ENCODE peak calls at places on chromosome 18, in six cellular contexts. R is EH; O is activated CD4-positive, alpha-beta T cell treated with anti-CD3 and anti-CD28 coated beads for 24 hours; L is fibroblast of lung; B is fibroblast of mammary gland; G is NCI-H1092. P is an unnamed sample.

GRCh38 chr18:70931942-70932814 is 643.3 kb downstream of the SOCS6 start:
- DNase-seq in R (no peak), O (no peak), L (peak; percentile 59), B (peak; percentile 45), G (peak; percentile 19), P (no peak)

GRCh38 chr18:29184654-29185053 is 1007.7 kb upstream of the CDH2 start:
- DNase-seq in R (peak; percentile 44), O (no peak), L (peak; percentile 41), B (peak; percentile 59), G (no peak), P (no peak)

GRCh38 chr18:29145993-29146539 is 969.1 kb upstream of the CDH2 start:
- DNase-seq in R (no peak), O (no peak), L (no peak), B (no peak), G (peak; percentile 45), P (no peak)

GRCh38 chr18:27363918-27364317 is 178.8 kb upstream of the CHST9 start:
- DNase-seq in R (no peak), O (no peak), L (no peak), B (peak; percentile 8), G (no peak), P (no peak)

GRCh38 chr18:58102875-58103274 is 58.8 kb downstream of the NEDD4L start:
- DNase-seq in R (no peak), O (no peak), L (no peak), B (no peak), G (no peak), P (no peak)

GRCh38 chr18:7637269-7637668 is 70.2 kb downstream of the PTPRM start:
- DNase-seq in R (peak; percentile 38), O (no peak), L (peak; percentile 33), B (peak; percentile 12), G (no peak), P (no peak)

GRCh38 chr18:111292-112014 is 46.9 kb upstream of the USP14 start:
- DNase-seq in R (peak; percentile 51), O (peak; percentile 51), L (peak; percentile 54), B (no peak), G (no peak), P (no peak)

GRCh38 chr18:79640875-79641274 is 38.7 kb upstream of the CTDP1 start:
- DNase-seq in R (no peak), O (no peak), L (no peak), B (no peak), G (no peak), P (no peak)

GRCh38 chr18:63037491-63037890 is 282.1 kb downstream of the BCL2 start:
- DNase-seq in R (no peak), O (no peak), L (no peak), B (no peak), G (no peak), P (no peak)

GRCh38 chr18:21269349-21269748 is 27.3 kb downstream of the GREB1L start:
- DNase-seq in R (no peak), O (no peak), L (no peak), B (no peak), G (no peak), P (no peak)

GRCh38 chr18:44680271-44681038 is at the start of gene SETBP1:
- DNase-seq in R (peak; percentile 17), O (peak; percentile 17), L (peak; percentile 72), B (peak; percentile 68), G (peak; percentile 81), P (no peak)

GRCh38 chr18:10264260-10264659 is 190.2 kb upstream of the APCDD1 start:
- DNase-seq in R (no peak), O (no peak), L (no peak), B (no peak), G (no peak), P (no peak)

GRCh38 chr18:78129260-78129659 is 850.4 kb upstream of the SALL3 start:
- DNase-seq in R (no peak), O (no peak), L (no peak), B (no peak), G (no peak), P (no peak)

GRCh38 chr18:46555213-46555612 is 101.8 kb downstream of the LOXHD1 start:
- DNase-seq in R (no peak), O (no peak), L (no peak), B (no peak), G (no peak), P (peak; percentile 67)

GRCh38 chr18:67665266-67665665 is 148.7 kb upstream of the DSEL start:
- DNase-seq in R (peak; percentile 88), O (no peak), L (no peak), B (peak; percentile 72), G (no peak), P (no peak)

GRCh38 chr18:13289501-13290205 is 71.1 kb downstream of the LDLRAD4 start:
- DNase-seq in R (peak; percentile 14), O (no peak), L (no peak), B (peak; percentile 11), G (no peak), P (no peak)

GRCh38 chr18:63684718-63685117 is 18.0 kb upstream of the SERPINB11 start:
- DNase-seq in R (no peak), O (no peak), L (no peak), B (no peak), G (no peak), P (no peak)

GRCh38 chr18:43662657-43663056 is 385.4 kb upstream of the SYT4 start:
- DNase-seq in R (peak; percentile 92), O (no peak), L (peak; percentile 92), B (peak; percentile 94), G (no peak), P (no peak)

GRCh38 chr18:61995547-61996062 is 102.8 kb upstream of the RNF152 start:
- DNase-seq in R (no peak), O (no peak), L (no peak), B (no peak), G (no peak), P (no peak)

GRCh38 chr18:49041677-49042570 is 91.2 kb upstream of the SMAD7 start:
- DNase-seq in R (peak; percentile 67), O (no peak), L (peak; percentile 67), B (peak; percentile 61), G (no peak), P (peak; percentile 26)

GRCh38 chr18:59662008-59662701 is 35.1 kb downstream of the CCBE1 start:
- DNase-seq in R (peak; percentile 66), O (no peak), L (peak; percentile 49), B (peak; percentile 23), G (no peak), P (no peak)

GRCh38 chr18:37249895-37250618 is 315.5 kb downstream of the CELF4 start:
- DNase-seq in R (no peak), O (no peak), L (no peak), B (no peak), G (no peak), P (no peak)

GRCh38 chr18:48161201-48161910 is 230.9 kb upstream of the SMAD2 start:
- DNase-seq in R (peak; percentile 69), O (peak; percentile 54), L (peak; percentile 81), B (peak; percentile 79), G (peak; percentile 89), P (peak; percentile 75)

GRCh38 chr18:9719421-9719981 is 11.4 kb downstream of the RAB31 start:
- DNase-seq in R (peak; percentile 88), O (no peak), L (peak; percentile 85), B (peak; percentile 91), G (no peak), P (peak; percentile 18)

GRCh38 chr18:21599585-21600525 is 649 bp downstream of the ESCO1 start:
- DNase-seq in R (peak; percentile 15), O (peak; percentile 31), L (no peak), B (no peak), G (peak; percentile 84), P (no peak)

GRCh38 chr18:65035701-65036100 is 715.1 kb upstream of the CDH7 start:
- DNase-seq in R (no peak), O (no peak), L (no peak), B (no peak), G (no peak), P (no peak)

GRCh38 chr18:22713511-22713910 is 219.6 kb upstream of the RBBP8 start:
- DNase-seq in R (peak; percentile 8), O (no peak), L (no peak), B (no peak), G (no peak), P (no peak)

GRCh38 chr18:80229342-80229741 is 18.0 kb downstream of the PARD6G start:
- DNase-seq in R (no peak), O (no peak), L (peak; percentile 13), B (peak; percentile 6), G (no peak), P (no peak)

GRCh38 chr18:35406666-35407065 is 29.5 kb upstream of the ZNF396 start:
- DNase-seq in R (no peak), O (no peak), L (no peak), B (no peak), G (no peak), P (no peak)

GRCh38 chr18:48743046-48743445 is 204.2 kb downstream of the CTIF start:
- DNase-seq in R (peak; percentile 90), O (no peak), L (peak; percentile 92), B (peak; percentile 88), G (no peak), P (no peak)

GRCh38 chr18:67574749-67575148 is 58.2 kb upstream of the DSEL start:
- DNase-seq in R (no peak), O (no peak), L (no peak), B (no peak), G (no peak), P (no peak)

GRCh38 chr18:21289843-21290242 is 47.8 kb downstream of the GREB1L start:
- DNase-seq in R (no peak), O (no peak), L (no peak), B (no peak), G (no peak), P (no peak)

GRCh38 chr18:58856881-58857280 is 7.8 kb upstream of the ZNF532 start:
- DNase-seq in R (peak; percentile 84), O (no peak), L (peak; percentile 60), B (peak; percentile 70), G (no peak), P (no peak)

GRCh38 chr18:23945416-23946079 is 69.0 kb upstream of the TTC39C start:
- DNase-seq in R (no peak), O (no peak), L (no peak), B (no peak), G (no peak), P (no peak)

P was measured in caudate nucleus.